ENCODE peak calls at places on chromosomes 5 and 9, in six cellular contexts. G is adrenal gland, M is fibroblast of mammary gland, L is kidney epithelial cell, K is lower lobe of right lung, H is endodermal cell. B is an unnamed sample.

GRCh38 chr5:157855404-157855994 is 3.4 kb downstream of the CLINT1 start:
- DNase-seq in K (no peak), H (peak; percentile 90), M (peak; percentile 70), G (peak; percentile 69), L (peak; percentile 28), B (no peak)

GRCh38 chr9:85237478-85237877 is 504.3 kb downstream of the AGTPBP1 start:
- DNase-seq in K (no peak), H (no peak), L (no peak), G (no peak), M (peak; percentile 3), B (no peak)

GRCh38 chr9:81035171-81035570 is 654.2 kb downstream of the TLE1 start:
- DNase-seq in H (no peak), K (no peak), L (peak; percentile 9), M (peak; percentile 87), G (no peak), B (no peak)

GRCh38 chr5:150703767-150704166 is 2.9 kb upstream of the RBM22 start:
- DNase-seq in H (no peak), K (no peak), L (no peak), M (peak; percentile 35), G (no peak), B (no peak)

GRCh38 chr5:12284604-12285003 is 380.4 kb upstream of the CTNND2 start:
- DNase-seq in H (no peak), K (no peak), L (no peak), M (no peak), G (no peak), B (no peak)

GRCh38 chr9:69931340-69931739 is 110.7 kb downstream of the CFAP95 start:
- DNase-seq in M (no peak), L (no peak), H (peak; percentile 63), K (no peak), G (no peak), B (no peak)

GRCh38 chr5:147930759-147931158 is 24.4 kb upstream of the C5orf46 start:
- DNase-seq in L (no peak), H (no peak), M (no peak), G (no peak), K (no peak), B (no peak)

GRCh38 chr5:4901305-4901751 is 238.8 kb upstream of the ADAMTS16 start:
- DNase-seq in K (no peak), H (no peak), M (no peak), G (no peak), L (no peak), B (no peak)

GRCh38 chr5:74865799-74866652 is at the start of gene FAM169A:
- DNase-seq in L (no peak), M (peak; percentile 11), H (peak; percentile 83), G (peak; percentile 42), K (peak; percentile 50), B (no peak)

GRCh38 chr9:109101810-109102209 is 17.9 kb downstream of the TMEM245 start:
- DNase-seq in M (peak; percentile 80), G (no peak), L (peak; percentile 56), K (no peak), H (no peak), B (no peak)

GRCh38 chr9:5013379-5013778 is 28.3 kb downstream of the JAK2 start:
- DNase-seq in H (no peak), L (no peak), G (no peak), M (peak; percentile 27), K (no peak), B (no peak)

GRCh38 chr9:97759611-97760288 is 62.6 kb upstream of the XPA start:
- DNase-seq in H (no peak), K (no peak), L (no peak), M (no peak), G (no peak), B (no peak)

GRCh38 chr9:133537257-133537656 is 2.8 kb downstream of the ADAMTSL2 start:
- DNase-seq in H (no peak), K (no peak), M (no peak), L (no peak), G (no peak), B (no peak)

DNA sequence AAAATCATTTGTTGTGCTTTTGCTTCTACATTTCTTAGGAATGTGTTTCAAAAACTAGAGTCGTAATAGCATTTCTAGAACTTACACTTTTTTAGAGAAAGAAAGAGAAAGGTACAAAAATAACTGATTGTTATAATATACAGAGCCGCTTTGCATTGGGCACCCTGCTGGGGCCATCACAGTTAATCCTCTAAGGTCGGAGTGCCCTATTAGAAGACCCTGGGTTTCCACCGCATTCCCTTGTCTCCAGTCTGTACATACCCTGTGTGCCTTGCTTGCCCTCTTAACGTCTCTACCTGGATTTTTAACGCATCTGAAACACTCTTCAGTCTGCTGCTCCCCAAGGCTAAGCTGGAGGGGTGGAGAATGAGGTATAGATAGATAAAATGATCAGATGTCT is 1.3 kb downstream of the MARVELD2 start:
- DNase-seq in L (no peak), G (no peak), K (no peak), M (no peak), H (peak; percentile 67), B (no peak)
- H3K4me3 ChIP-seq in L (peak overlapping the region; percentile 79), G (no peak overlapping the region), K (peak overlapping the region; percentile 77), M (no peak overlapping the region), H (peak overlapping the region; percentile 81), B (peak overlapping the region; percentile 96)

GRCh38 chr5:134878403-134878802 is 4.2 kb downstream of the TXNDC15 start:
- DNase-seq in G (no peak), K (peak; percentile 57), M (no peak), L (no peak), H (no peak), B (no peak)
- TF ChIP-seq CTCF in G (no peak), K (no peak), M (no peak), L (no peak), H (no peak), B (no peak)

GRCh38 chr5:6252581-6252980 is 125.8 kb downstream of the MED10 start:
- DNase-seq in K (no peak), M (no peak), H (no peak), L (no peak), G (no peak), B (no peak)
- H3K4me3 ChIP-seq in K (no peak overlapping the region), M (no peak overlapping the region), H (no peak overlapping the region), L (no peak overlapping the region), G (no peak overlapping the region), B (no peak overlapping the region)

GRCh38 chr5:108924457-108924961 is 176.8 kb downstream of the FER start:
- DNase-seq in K (no peak), M (no peak), H (no peak), G (no peak), L (no peak), B (no peak)
- TF ChIP-seq CTCF in K (no peak), M (peak; percentile 20), H (peak; percentile 57), G (no peak), L (peak; percentile 2), B (peak; percentile 30)

GRCh38 chr9:74498616-74499095 is 1.5 kb downstream of the RORB start:
- DNase-seq in M (no peak), K (no peak), H (peak; percentile 78), L (no peak), G (no peak), B (no peak)
- H3K4me3 ChIP-seq in M (peak overlapping the region; percentile 42), K (peak overlapping the region; percentile 64), H (peak overlapping the region; percentile 88), L (peak overlapping the region; percentile 51), G (peak overlapping the region; percentile 55), B (peak overlapping the region; percentile 66)